ENCODE peak calls at places on chromosomes 2 and 18, in ten cellular contexts. A is CD8-positive, alpha-beta T cell; U is A549; N is ovary; K is endothelial cell of umbilical vein; W is neuronal stem cell; G is CD4-positive, alpha-beta memory T cell; V is suprapubic skin; J is Peyer's patch; M is transverse colon. E is an unnamed sample.

GRCh38 chr18:29430416-29430815 is 1253.5 kb upstream of the CDH2 start:
- DNase-seq in A (no peak), U (no peak), N (no peak), K (no peak), W (no peak), G (no peak), V (no peak), J (no peak), M (no peak), E (no peak)

GRCh38 chr2:11320698-11321492 is 23.5 kb downstream of the ROCK2 start:
- DNase-seq in A (no peak), U (peak; percentile 35), N (no peak), K (no peak), W (no peak), G (no peak), V (no peak), J (no peak), M (no peak), E (no peak)

GRCh38 chr2:36270758-36271157 is 84.8 kb upstream of the CRIM1 start:
- DNase-seq in A (no peak), U (no peak), N (no peak), K (no peak), W (peak; percentile 54), G (no peak), V (no peak), J (no peak), M (no peak), E (peak; percentile 81)

GRCh38 chr2:219565130-219566080 is 5.9 kb downstream of the OBSL1 start:
- DNase-seq in A (no peak), U (no peak), N (no peak), K (no peak), W (no peak), G (peak; percentile 36), V (peak; percentile 53), J (no peak), M (no peak), E (no peak)

GRCh38 chr2:61433606-61434005 is 37.3 kb downstream of the USP34 start:
- DNase-seq in A (no peak), U (no peak), N (no peak), K (no peak), W (no peak), G (no peak), V (no peak), J (peak; percentile 25), M (no peak), E (no peak)

GRCh38 chr2:72993147-72993546 is 75.8 kb downstream of the EMX1 start:
- DNase-seq in A (no peak), U (peak; percentile 42), N (peak; percentile 23), K (peak; percentile 51), W (peak; percentile 75), G (peak; percentile 47), V (peak; percentile 49), J (peak; percentile 51), M (no peak), E (peak; percentile 64)

GRCh38 chr18:13389491-13390131 is 171.1 kb downstream of the LDLRAD4 start:
- DNase-seq in A (no peak), U (no peak), N (no peak), K (no peak), W (no peak), G (no peak), V (no peak), J (no peak), M (no peak), E (no peak)

GRCh38 chr18:52339891-52340371 is at the start of gene DCC:
- DNase-seq in A (no peak), U (peak; percentile 77), N (no peak), K (no peak), W (peak; percentile 67), G (no peak), V (no peak), J (peak; percentile 45), M (peak; percentile 34), E (no peak)

GRCh38 chr2:1653956-1654695 is 90.2 kb downstream of the PXDN start:
- DNase-seq in A (no peak), U (no peak), N (peak; percentile 13), K (peak; percentile 40), W (no peak), G (no peak), V (no peak), J (no peak), M (no peak), E (no peak)

GRCh38 chr2:233080836-233081229 is 20.7 kb downstream of the INPP5D start:
- DNase-seq in A (no peak), U (no peak), N (no peak), K (no peak), W (no peak), G (no peak), V (peak; percentile 37), J (peak; percentile 45), M (no peak), E (no peak)

GRCh38 chr18:77271720-77272481 is 22.3 kb downstream of the GALR1 start:
- DNase-seq in A (no peak), U (no peak), N (no peak), K (no peak), W (no peak), G (no peak), V (no peak), J (no peak), M (no peak), E (no peak)

GRCh38 chr2:54564439-54564838 is 108.3 kb downstream of the SPTBN1 start:
- DNase-seq in A (no peak), U (no peak), N (no peak), K (no peak), W (no peak), G (no peak), V (no peak), J (no peak), M (no peak), E (no peak)
- H3K4me1 ChIP-seq in A (peaks cover 70% of the 10 kb centered on the region), U (peaks cover 84% of the 10 kb centered on the region), N (peaks cover 4% of the 10 kb centered on the region), K (peaks cover 30% of the 10 kb centered on the region), W (no peaks in the 10 kb centered on the region), G (peaks cover 80% of the 10 kb centered on the region), V (peaks cover 50% of the 10 kb centered on the region), J (peaks cover 6% of the 10 kb centered on the region), M (peaks cover 32% of the 10 kb centered on the region), E (peaks cover 3% of the 10 kb centered on the region)

DNA sequence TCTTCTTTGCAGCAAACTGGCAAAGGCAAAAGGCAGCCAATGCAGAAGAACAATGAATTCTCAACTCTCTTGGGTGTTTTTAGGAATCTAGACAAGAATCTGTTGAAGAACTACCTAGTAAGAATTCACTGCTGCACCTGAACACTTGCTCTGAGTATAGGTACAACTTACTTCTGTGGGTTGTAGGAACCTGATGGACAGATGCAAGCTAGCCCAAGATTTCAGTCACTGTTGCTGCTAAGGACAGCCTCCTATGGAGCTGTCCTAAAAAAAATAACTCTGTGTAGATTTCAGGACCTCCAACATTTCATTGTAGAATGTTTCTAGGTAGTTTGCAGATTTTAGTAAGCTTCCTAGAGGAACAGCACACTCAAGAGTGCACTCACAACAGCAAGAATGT is 363.5 kb downstream of the CBLN2 start:
- DNase-seq in A (no peak), U (no peak), N (no peak), K (no peak), W (no peak), G (no peak), V (no peak), J (no peak), M (no peak), E (no peak)
- H3K9me3 ChIP-seq in A (no peaks in the 10 kb centered on the region), U (no peaks in the 10 kb centered on the region), N (no peaks in the 10 kb centered on the region), K (peaks cover 3% of the 10 kb centered on the region), W (peaks cover 4% of the 10 kb centered on the region), G (peaks cover 5% of the 10 kb centered on the region), V (no peaks in the 10 kb centered on the region), J (no peaks in the 10 kb centered on the region), M (no peaks in the 10 kb centered on the region), E (no peaks in the 10 kb centered on the region)

GRCh38 chr2:145750074-145750473 is 1230.2 kb upstream of the ZEB2 start:
- DNase-seq in A (no peak), U (no peak), N (no peak), K (peak; percentile 35), W (no peak), G (no peak), V (no peak), J (no peak), M (no peak), E (no peak)
- H3K4me1 ChIP-seq in A (no peaks in the 10 kb centered on the region), U (peaks cover 7% of the 10 kb centered on the region), N (peaks cover 16% of the 10 kb centered on the region), K (peaks cover 30% of the 10 kb centered on the region), W (peaks cover 9% of the 10 kb centered on the region), G (no peaks in the 10 kb centered on the region), V (peaks cover 31% of the 10 kb centered on the region), J (peaks cover 6% of the 10 kb centered on the region), M (no peaks in the 10 kb centered on the region), E (peaks cover 2% of the 10 kb centered on the region)

DNA sequence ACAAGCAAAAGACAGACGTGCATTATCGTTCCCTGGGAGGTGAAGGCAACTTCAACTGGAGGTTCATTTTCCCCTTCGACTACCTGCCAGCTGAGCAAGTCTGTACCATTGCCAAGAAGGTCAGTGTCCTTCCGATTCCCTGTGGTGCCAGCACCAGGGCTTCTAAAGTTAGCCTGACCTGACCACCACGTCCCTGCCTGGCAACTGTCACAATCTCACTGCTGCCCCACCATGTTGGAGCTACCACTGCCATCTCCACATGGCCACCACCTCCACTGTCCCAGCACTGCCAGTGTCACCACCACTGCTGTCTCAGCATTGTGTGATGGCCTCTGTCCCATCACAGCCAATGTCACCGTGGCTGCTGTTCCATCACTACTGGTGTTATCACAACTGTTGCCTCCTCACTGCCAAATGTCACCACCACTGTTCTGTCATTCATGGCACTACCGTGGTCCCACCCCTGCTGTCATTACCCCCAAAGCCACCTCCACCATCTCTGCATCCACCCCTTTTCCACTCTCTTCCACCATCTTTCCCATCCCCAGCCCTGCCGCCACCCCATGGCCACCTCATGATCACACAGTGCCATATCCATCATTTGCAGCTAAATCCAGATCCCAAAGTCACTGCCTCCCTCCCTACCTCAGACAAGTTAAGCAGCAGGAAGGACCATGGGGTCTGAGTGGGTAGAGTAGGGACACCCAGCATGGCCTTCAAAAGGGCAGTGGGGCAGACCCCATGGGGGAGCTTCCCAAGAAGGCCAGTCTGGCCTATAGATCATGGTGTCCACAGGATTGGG is 216.5 kb downstream of the DYSF start:
- DNase-seq in A (no peak), U (no peak), N (no peak), K (no peak), W (no peak), G (no peak), V (peak; percentile 48), J (peak; percentile 36), M (no peak), E (no peak)
- H3K9me3 ChIP-seq in A (no peaks in the 10 kb centered on the region), U (no peaks in the 10 kb centered on the region), N (no peaks in the 10 kb centered on the region), K (no peaks in the 10 kb centered on the region), W (no peaks in the 10 kb centered on the region), G (no peaks in the 10 kb centered on the region), V (no peaks in the 10 kb centered on the region), J (no peaks in the 10 kb centered on the region), M (no peaks in the 10 kb centered on the region), E (no peaks in the 10 kb centered on the region)

DNA sequence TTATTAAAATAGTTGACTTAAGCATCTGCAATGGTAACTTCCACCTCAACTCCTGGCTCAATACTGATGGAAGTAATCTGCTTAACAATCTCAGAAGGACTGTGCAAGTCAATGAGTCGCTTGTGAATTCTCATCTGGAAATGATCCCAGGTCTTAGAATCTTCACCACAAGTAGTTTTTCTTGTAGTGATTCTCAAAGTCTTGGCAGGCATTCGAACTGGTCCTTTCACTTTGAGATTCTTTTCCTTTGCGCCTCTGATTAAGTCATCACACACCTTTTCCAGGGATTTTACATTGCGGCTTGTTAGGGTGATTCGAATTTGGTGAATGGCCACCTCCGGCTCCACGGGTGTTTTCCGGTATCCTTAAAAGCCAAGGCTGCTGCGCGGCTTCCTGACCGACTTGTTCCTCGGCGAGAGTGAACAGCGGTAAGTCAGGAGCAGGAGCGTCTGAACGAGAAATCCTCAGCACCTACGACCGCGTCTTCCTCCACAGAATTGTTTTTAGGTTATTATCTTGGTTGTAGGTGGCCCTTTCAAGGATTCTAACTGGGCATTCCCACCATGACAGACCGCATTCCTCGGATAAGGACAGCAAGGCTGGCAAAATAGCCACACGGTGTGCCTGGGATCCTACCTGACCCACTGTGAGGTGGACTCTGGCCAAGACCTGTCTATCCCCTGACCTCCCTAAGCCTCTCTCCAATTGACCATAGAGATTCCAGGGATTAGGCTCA is 23.8 kb upstream of the SLC20A1 start:
- DNase-seq in A (no peak), U (no peak), N (no peak), K (no peak), W (no peak), G (no peak), V (peak; percentile 50), J (peak; percentile 37), M (no peak), E (no peak)
- H3K4me1 ChIP-seq in A (peaks cover 26% of the 10 kb centered on the region), U (peaks cover 58% of the 10 kb centered on the region), N (no peaks in the 10 kb centered on the region), K (peaks cover 31% of the 10 kb centered on the region), W (peaks cover 2% of the 10 kb centered on the region), G (peaks cover 33% of the 10 kb centered on the region), V (peaks cover 36% of the 10 kb centered on the region), J (no peaks in the 10 kb centered on the region), M (peaks cover 4% of the 10 kb centered on the region), E (peaks cover 4% of the 10 kb centered on the region)